ENCODE peak calls at places on chromosomes 7 and 10, in ten cellular contexts. Y is AG09309, A is kidney, P is left ventricle myocardium inferior, V is dorsolateral prefrontal cortex, L is A549, B is upper lobe of right lung, G is AG04450, O is pancreas, I is adrenal gland. D is an unnamed sample.

GRCh38 chr7:130735273-130735716 is 1.3 kb upstream of the KLF14 start:
- DNase-seq in Y (no peak), A (no peak), P (no peak), V (no peak), L (no peak), B (no peak), G (no peak), O (no peak), I (no peak), D (no peak)

GRCh38 chr10:18594574-18595156 is 56.7 kb downstream of the NSUN6 start:
- DNase-seq in Y (no peak), A (no peak), P (no peak), V (no peak), L (peak), B (no peak), G (no peak), O (no peak), I (no peak), D (no peak)

GRCh38 chr7:17854297-17855047 is 85.8 kb downstream of the SNX13 start:
- DNase-seq in Y (no peak), A (no peak), P (no peak), V (no peak), L (no peak), B (no peak), G (no peak), O (no peak), I (no peak), D (no peak)

GRCh38 chr10:129771576-129772471 is 192.2 kb downstream of the EBF3 start:
- DNase-seq in Y (no peak), A (peak), P (no peak), V (peak), L (no peak), B (peak), G (no peak), O (no peak), I (no peak), D (no peak)

GRCh38 chr7:75652788-75653187 is 86.0 kb downstream of the HIP1 start:
- DNase-seq in Y (no peak), A (no peak), P (no peak), V (no peak), L (no peak), B (no peak), G (no peak), O (no peak), I (no peak), D (no peak)

GRCh38 chr10:3231951-3232730 is 59.6 kb upstream of the PITRM1 start:
- DNase-seq in Y (peak), A (no peak), P (no peak), V (no peak), L (no peak), B (no peak), G (no peak), O (no peak), I (no peak), D (no peak)

GRCh38 chr7:68207676-68208075 is 1211.0 kb downstream of the TYW1 start:
- DNase-seq in Y (no peak), A (no peak), P (no peak), V (no peak), L (no peak), B (no peak), G (no peak), O (no peak), I (no peak), D (no peak)

GRCh38 chr7:151342811-151343210 is 1.2 kb downstream of the NUB1 start:
- DNase-seq in Y (no peak), A (no peak), P (no peak), V (no peak), L (no peak), B (no peak), G (no peak), O (no peak), I (no peak), D (peak)

GRCh38 chr10:22564060-22564459 is 150.3 kb downstream of the PIP4K2A start:
- DNase-seq in Y (no peak), A (no peak), P (no peak), V (no peak), L (no peak), B (no peak), G (no peak), O (no peak), I (no peak), D (no peak)

GRCh38 chr7:81625311-81625651 is 144.6 kb downstream of the HGF start:
- DNase-seq in Y (no peak), A (no peak), P (no peak), V (no peak), L (no peak), B (no peak), G (no peak), O (no peak), I (no peak), D (no peak)

GRCh38 chr10:38050212-38050611 is 39.7 kb downstream of the ZNF33A start:
- DNase-seq in Y (no peak), A (no peak), P (no peak), V (no peak), L (no peak), B (no peak), G (no peak), O (no peak), I (no peak), D (no peak)

GRCh38 chr10:15374561-15374960 is 3.5 kb upstream of the FAM171A1 start:
- DNase-seq in Y (no peak), A (no peak), P (no peak), V (no peak), L (no peak), B (no peak), G (no peak), O (no peak), I (no peak), D (no peak)

GRCh38 chr10:89837173-89838001 is 136.0 kb downstream of the KIF20B start:
- DNase-seq in Y (no peak), A (peak), P (peak), V (peak), L (no peak), B (peak), G (no peak), O (peak), I (no peak), D (peak)

GRCh38 chr10:77318739-77319138 is 318.9 kb downstream of the KCNMA1 start:
- DNase-seq in Y (no peak), A (no peak), P (no peak), V (no peak), L (no peak), B (no peak), G (no peak), O (no peak), I (no peak), D (no peak)

GRCh38 chr7:152176797-152177196 is 151.3 kb downstream of the GALNT11 start:
- DNase-seq in Y (no peak), A (no peak), P (no peak), V (no peak), L (no peak), B (no peak), G (no peak), O (no peak), I (no peak), D (peak)

GRCh38 chr7:69105092-69105491 is 493.2 kb upstream of the AUTS2 start:
- DNase-seq in Y (no peak), A (no peak), P (no peak), V (no peak), L (no peak), B (no peak), G (no peak), O (no peak), I (no peak), D (no peak)

GRCh38 chr10:31927597-31928530 is 767 bp downstream of the ARHGAP12 start:
- DNase-seq in Y (no peak), A (peak), P (peak), V (peak), L (peak), B (peak), G (no peak), O (peak), I (peak), D (peak)

GRCh38 chr10:95289003-95289920 is 1.5 kb downstream of the PDLIM1 start:
- DNase-seq in Y (no peak), A (no peak), P (no peak), V (no peak), L (peak), B (no peak), G (no peak), O (no peak), I (no peak), D (peak)
- TF ChIP-seq CTCF in Y (no peak), A (no peak), P (peak), V (no peak), L (peak), B (peak), G (peak), O (no peak), I (no peak), D (peak)

DNA sequence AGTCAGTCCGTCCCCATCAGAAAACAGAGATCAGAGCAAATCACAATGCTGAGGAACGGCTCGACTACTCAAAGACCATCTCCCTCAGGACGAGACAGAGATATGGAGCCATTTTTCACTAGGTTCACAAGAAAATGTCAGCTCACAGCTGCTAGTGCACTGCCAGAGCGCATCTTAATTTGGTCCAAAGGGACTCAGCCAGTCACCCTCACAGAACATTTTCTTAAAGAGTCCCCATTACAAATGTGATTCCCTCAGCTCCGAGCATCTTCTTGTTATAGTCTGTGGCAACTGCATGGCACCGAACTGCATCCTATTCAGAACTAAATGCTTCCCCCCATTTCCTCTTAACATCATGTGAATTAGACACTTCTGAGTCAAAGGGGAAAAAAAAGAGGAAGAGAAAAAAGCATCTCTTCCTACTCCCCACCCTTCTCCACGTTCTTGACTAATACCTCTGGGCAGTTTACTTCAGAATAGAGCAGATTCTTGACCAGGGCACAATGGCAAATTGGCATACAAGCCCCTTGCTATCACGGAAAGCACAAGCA is 683.8 kb downstream of the MAGI2 start:
- DNase-seq in Y (no peak), A (no peak), P (no peak), V (peak), L (no peak), B (no peak), G (no peak), O (no peak), I (no peak), D (peak)
- H3K4me3 ChIP-seq in Y (peak), A (peak), P (peak), V (peak), L (no peak), B (no peak), G (peak), O (no peak), I (no peak), D (no peak)

GRCh38 chr7:97016392-97017196 is 8.0 kb downstream of the DLX5 start:
- DNase-seq in Y (no peak), A (peak), P (no peak), V (no peak), L (peak), B (no peak), G (no peak), O (no peak), I (no peak), D (no peak)
- TF ChIP-seq CTCF in Y (no peak), A (no peak), P (no peak), V (no peak), L (no peak), B (no peak), G (no peak), O (no peak), I (no peak), D (no peak)

GRCh38 chr7:26193432-26194206 is 6.9 kb downstream of the HNRNPA2B1 start:
- DNase-seq in Y (no peak), A (no peak), P (no peak), V (no peak), L (no peak), B (no peak), G (no peak), O (no peak), I (no peak), D (no peak)

GRCh38 chr7:26195182-26195581 is 5.4 kb downstream of the HNRNPA2B1 start:
- DNase-seq in Y (no peak), A (no peak), P (no peak), V (no peak), L (no peak), B (no peak), G (no peak), O (no peak), I (no peak), D (no peak)

GRCh38 chr7:26196305-26196704 is 4.2 kb downstream of the HNRNPA2B1 start:
- DNase-seq in Y (no peak), A (no peak), P (no peak), V (no peak), L (no peak), B (no peak), G (no peak), O (no peak), I (no peak), D (no peak)

GRCh38 chr7:26197153-26198115 is 3.1 kb downstream of the HNRNPA2B1 start:
- DNase-seq in Y (no peak), A (no peak), P (no peak), V (no peak), L (no peak), B (no peak), G (no peak), O (no peak), I (no peak), D (peak)

GRCh38 chr7:26195867-26196266 is 4.7 kb downstream of the HNRNPA2B1 start:
- DNase-seq in Y (no peak), A (no peak), P (no peak), V (no peak), L (no peak), B (no peak), G (no peak), O (no peak), I (no peak), D (no peak)
- H3K4me3 ChIP-seq in Y (no peak), A (no peak), P (peak), V (peak), L (peak), B (peak), G (no peak), O (no peak), I (no peak), D (peak)

DNA sequence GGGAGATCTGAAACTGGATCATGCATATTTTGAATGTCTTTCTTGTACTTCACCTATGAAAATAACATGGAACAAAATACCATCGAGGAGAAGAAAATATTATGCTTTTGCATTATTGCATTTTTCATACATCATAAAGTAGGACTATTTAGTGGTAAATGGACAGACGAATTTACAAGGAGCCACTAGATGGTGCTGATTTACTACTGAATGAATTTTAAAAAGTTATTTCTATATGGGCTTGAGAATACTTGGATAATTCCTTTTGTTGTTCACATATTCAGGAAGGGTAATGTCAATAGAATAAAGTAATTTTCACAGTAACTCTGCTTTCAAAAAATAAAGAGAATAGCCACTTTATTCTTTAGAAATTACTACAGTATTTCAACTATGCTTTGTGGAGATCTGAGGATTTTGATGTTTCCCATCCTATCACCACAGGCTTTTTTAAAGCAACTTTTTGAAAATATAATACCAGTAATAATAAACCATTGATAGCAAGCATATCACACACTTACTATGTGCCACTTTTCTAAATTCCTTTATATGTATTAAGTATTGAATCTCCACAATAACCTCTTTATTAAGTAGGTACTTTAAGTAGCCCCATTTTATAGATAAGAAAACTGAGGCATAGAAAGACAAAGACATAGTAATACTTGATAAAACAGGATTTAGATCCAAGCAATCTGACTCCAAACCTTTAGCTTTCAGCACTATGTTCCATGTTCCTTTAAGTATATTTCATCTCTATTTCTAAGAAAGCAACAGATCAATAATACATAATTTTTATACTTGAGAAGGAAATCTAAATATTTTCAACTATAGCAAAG is 38.6 kb downstream of the NEBL start:
- DNase-seq in Y (no peak), A (no peak), P (no peak), V (no peak), L (peak), B (no peak), G (no peak), O (no peak), I (no peak), D (peak)
- TF ChIP-seq CTCF in Y (no peak), A (no peak), P (peak), V (peak), L (peak), B (peak), G (peak), O (peak), I (peak), D (peak)

DNA sequence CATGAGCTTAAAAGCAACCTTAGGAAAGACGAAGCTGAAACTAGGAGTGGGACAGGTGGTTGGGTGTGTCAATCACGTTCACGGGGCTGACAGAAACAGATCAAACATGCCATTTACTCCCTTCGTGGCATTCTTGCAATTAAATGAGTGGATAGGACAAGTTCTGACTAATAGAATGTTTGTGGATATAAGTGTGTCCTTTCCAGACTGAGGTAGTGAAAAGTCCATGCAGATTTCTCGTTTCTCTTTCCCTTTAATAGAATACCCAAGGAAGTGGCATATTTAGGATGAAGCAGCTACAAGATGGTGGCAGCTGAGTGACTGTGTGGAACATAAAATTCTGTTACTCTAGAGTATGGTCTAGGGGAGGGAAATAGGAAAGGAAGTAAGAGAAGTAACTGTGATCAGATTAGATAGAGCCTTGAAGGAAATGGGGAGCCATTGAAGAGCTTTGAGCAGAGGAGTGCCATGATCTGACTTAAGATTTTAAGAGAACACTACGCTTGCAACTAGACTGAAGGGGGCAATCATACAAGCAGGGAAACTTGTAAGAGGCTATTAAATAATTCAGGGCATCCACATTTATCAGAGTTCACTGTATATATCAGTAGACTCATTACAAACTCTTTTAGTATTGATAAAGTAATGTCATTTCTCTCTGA is 46.3 kb upstream of the HYAL4 start:
- DNase-seq in Y (no peak), A (no peak), P (no peak), V (no peak), L (no peak), B (no peak), G (no peak), O (no peak), I (no peak), D (no peak)
- H3K4me3 ChIP-seq in Y (no peak), A (no peak), P (no peak), V (no peak), L (no peak), B (peak), G (no peak), O (no peak), I (no peak), D (no peak)

GRCh38 chr7:146090023-146090645 is 26.5 kb upstream of the CNTNAP2 start:
- DNase-seq in Y (no peak), A (no peak), P (no peak), V (no peak), L (peak), B (no peak), G (no peak), O (no peak), I (no peak), D (peak)
- TF ChIP-seq CTCF in Y (peak), A (peak), P (peak), V (peak), L (peak), B (peak), G (peak), O (peak), I (peak), D (peak)

GRCh38 chr10:61633665-61634064 is 29.1 kb upstream of the CABCOCO1 start:
- DNase-seq in Y (no peak), A (no peak), P (no peak), V (no peak), L (no peak), B (no peak), G (no peak), O (no peak), I (no peak), D (no peak)
- H3K4me3 ChIP-seq in Y (no peak), A (no peak), P (no peak), V (no peak), L (no peak), B (no peak), G (no peak), O (no peak), I (no peak), D (no peak)

GRCh38 chr10:61606971-61607907 is 55.5 kb upstream of the CABCOCO1 start:
- DNase-seq in Y (no peak), A (no peak), P (no peak), V (no peak), L (peak), B (no peak), G (no peak), O (no peak), I (no peak), D (peak)
- TF ChIP-seq CTCF in Y (peak), A (peak), P (peak), V (peak), L (peak), B (peak), G (peak), O (peak), I (peak), D (peak)

GRCh38 chr10:339038-339391 is 203.8 kb downstream of the ZMYND11 start:
- DNase-seq in Y (no peak), A (no peak), P (no peak), V (no peak), L (no peak), B (no peak), G (no peak), O (no peak), I (no peak), D (no peak)
- H3K4me3 ChIP-seq in Y (no peak), A (no peak), P (no peak), V (no peak), L (peak), B (no peak), G (no peak), O (no peak), I (no peak), D (no peak)

D was measured in GM12865.